ENCODE peak calls at places on chromosomes 1 and 21, in eight cellular contexts. One of them, this sample, is unnamed.

GRCh38 chr1:233440952-233441401 is 113.5 kb downstream of the MAP3K21 start:
- DNase-seq in kidney: no peak
- DNase-seq in A549: peak
- DNase-seq in retinal pigment epithelial cell: peak
- DNase-seq in neural progenitor cell: peak
- DNase-seq in HFF-Myc: peak
- DNase-seq in heart left ventricle: no peak
- DNase-seq in MM.1S: peak
- DNase-seq in this sample: no peak

GRCh38 chr1:246506440-246506784 is 667 bp downstream of the SMYD3 start:
- DNase-seq in kidney: peak
- DNase-seq in A549: no peak
- DNase-seq in retinal pigment epithelial cell: no peak
- DNase-seq in neural progenitor cell: peak
- DNase-seq in HFF-Myc: no peak
- DNase-seq in heart left ventricle: no peak
- DNase-seq in MM.1S: no peak
- DNase-seq in this sample: no peak

GRCh38 chr1:210407207-210407886 is 78.6 kb downstream of the HHAT start:
- DNase-seq in kidney: peak
- DNase-seq in A549: peak
- DNase-seq in retinal pigment epithelial cell: peak
- DNase-seq in neural progenitor cell: peak
- DNase-seq in HFF-Myc: peak
- DNase-seq in heart left ventricle: peak
- DNase-seq in MM.1S: peak
- DNase-seq in this sample: peak

GRCh38 chr1:966135-966602 is at the start of gene PLEKHN1:
- DNase-seq in kidney: no peak
- DNase-seq in A549: peak
- DNase-seq in retinal pigment epithelial cell: no peak
- DNase-seq in neural progenitor cell: no peak
- DNase-seq in HFF-Myc: no peak
- DNase-seq in heart left ventricle: peak
- DNase-seq in MM.1S: peak
- DNase-seq in this sample: no peak

GRCh38 chr1:174158767-174159252 is 510 bp upstream of the RABGAP1L start:
- DNase-seq in kidney: no peak
- DNase-seq in A549: no peak
- DNase-seq in retinal pigment epithelial cell: no peak
- DNase-seq in neural progenitor cell: no peak
- DNase-seq in HFF-Myc: no peak
- DNase-seq in heart left ventricle: no peak
- DNase-seq in MM.1S: peak
- DNase-seq in this sample: no peak

GRCh38 chr21:14630556-14631069 is 84.5 kb upstream of the SAMSN1 start:
- DNase-seq in kidney: no peak
- DNase-seq in A549: no peak
- DNase-seq in retinal pigment epithelial cell: no peak
- DNase-seq in neural progenitor cell: no peak
- DNase-seq in HFF-Myc: no peak
- DNase-seq in heart left ventricle: no peak
- DNase-seq in MM.1S: no peak
- DNase-seq in this sample: no peak

GRCh38 chr1:75127916-75128717 is 6.1 kb upstream of the LHX8 start:
- DNase-seq in kidney: no peak
- DNase-seq in A549: no peak
- DNase-seq in retinal pigment epithelial cell: no peak
- DNase-seq in neural progenitor cell: no peak
- DNase-seq in HFF-Myc: no peak
- DNase-seq in heart left ventricle: no peak
- DNase-seq in MM.1S: no peak
- DNase-seq in this sample: no peak

GRCh38 chr1:235391879-235392278 is 24.7 kb downstream of the TBCE start:
- DNase-seq in kidney: no peak
- DNase-seq in A549: no peak
- DNase-seq in retinal pigment epithelial cell: no peak
- DNase-seq in neural progenitor cell: no peak
- DNase-seq in HFF-Myc: no peak
- DNase-seq in heart left ventricle: no peak
- DNase-seq in MM.1S: no peak
- DNase-seq in this sample: no peak

GRCh38 chr21:38241029-38241740 is 15.6 kb upstream of the KCNJ15 start:
- DNase-seq in kidney: no peak
- DNase-seq in A549: no peak
- DNase-seq in retinal pigment epithelial cell: no peak
- DNase-seq in neural progenitor cell: no peak
- DNase-seq in HFF-Myc: no peak
- DNase-seq in heart left ventricle: peak
- DNase-seq in MM.1S: no peak
- DNase-seq in this sample: no peak

GRCh38 chr21:38240121-38240520 is 16.7 kb upstream of the KCNJ15 start:
- DNase-seq in kidney: no peak
- DNase-seq in A549: no peak
- DNase-seq in retinal pigment epithelial cell: no peak
- DNase-seq in neural progenitor cell: no peak
- DNase-seq in HFF-Myc: no peak
- DNase-seq in heart left ventricle: no peak
- DNase-seq in MM.1S: no peak
- DNase-seq in this sample: no peak

GRCh38 chr21:38234395-38235142 is 22.2 kb upstream of the KCNJ15 start:
- DNase-seq in kidney: no peak
- DNase-seq in A549: no peak
- DNase-seq in retinal pigment epithelial cell: no peak
- DNase-seq in neural progenitor cell: no peak
- DNase-seq in HFF-Myc: no peak
- DNase-seq in heart left ventricle: no peak
- DNase-seq in MM.1S: no peak
- DNase-seq in this sample: no peak

GRCh38 chr21:38242036-38242435 is 14.8 kb upstream of the KCNJ15 start:
- DNase-seq in kidney: no peak
- DNase-seq in A549: no peak
- DNase-seq in retinal pigment epithelial cell: no peak
- DNase-seq in neural progenitor cell: no peak
- DNase-seq in HFF-Myc: no peak
- DNase-seq in heart left ventricle: no peak
- DNase-seq in MM.1S: no peak
- DNase-seq in this sample: no peak

DNA sequence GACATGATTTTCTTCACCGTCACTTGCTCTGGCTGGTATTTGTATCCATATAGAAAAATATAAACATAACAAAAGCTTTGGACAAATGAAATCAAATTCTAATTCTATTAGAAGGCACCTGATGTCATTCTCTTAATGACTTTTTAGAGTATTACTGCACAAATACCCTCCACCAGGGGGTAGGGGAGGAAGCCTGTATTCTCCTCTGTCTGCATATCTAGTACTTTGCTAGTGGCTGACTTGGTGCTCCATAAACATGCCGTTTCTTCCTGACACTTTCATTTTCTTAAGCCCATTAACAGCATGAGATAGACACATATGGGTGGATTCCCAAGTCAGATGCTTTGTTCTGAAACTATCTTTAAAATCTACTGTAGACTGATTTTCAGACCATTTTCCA is 20.6 kb upstream of the KCNJ15 start:
- DNase-seq in kidney: no peak
- DNase-seq in A549: no peak
- DNase-seq in retinal pigment epithelial cell: no peak
- DNase-seq in neural progenitor cell: no peak
- DNase-seq in HFF-Myc: no peak
- DNase-seq in heart left ventricle: no peak
- DNase-seq in MM.1S: peak
- DNase-seq in this sample: no peak
- TF ChIP-seq CTCF in kidney: no peak
- TF ChIP-seq CTCF in A549: no peak
- TF ChIP-seq CTCF in retinal pigment epithelial cell: peak
- TF ChIP-seq CTCF in neural progenitor cell: no peak
- TF ChIP-seq CTCF in HFF-Myc: no peak
- TF ChIP-seq CTCF in heart left ventricle: no peak
- TF ChIP-seq CTCF in MM.1S: peak
- TF ChIP-seq CTCF in this sample: no peak

GRCh38 chr1:27872802-27873665 is 690 bp downstream of the THEMIS2 start:
- DNase-seq in kidney: peak
- DNase-seq in A549: no peak
- DNase-seq in retinal pigment epithelial cell: no peak
- DNase-seq in neural progenitor cell: peak
- DNase-seq in HFF-Myc: no peak
- DNase-seq in heart left ventricle: no peak
- DNase-seq in MM.1S: no peak
- DNase-seq in this sample: no peak

GRCh38 chr1:27872059-27872801 is at the start of gene THEMIS2:
- DNase-seq in kidney: peak
- DNase-seq in A549: no peak
- DNase-seq in retinal pigment epithelial cell: no peak
- DNase-seq in neural progenitor cell: peak
- DNase-seq in HFF-Myc: no peak
- DNase-seq in heart left ventricle: peak
- DNase-seq in MM.1S: peak
- DNase-seq in this sample: no peak

GRCh38 chr1:27869719-27870085 is 2.6 kb upstream of the THEMIS2 start:
- DNase-seq in kidney: peak
- DNase-seq in A549: no peak
- DNase-seq in retinal pigment epithelial cell: no peak
- DNase-seq in neural progenitor cell: no peak
- DNase-seq in HFF-Myc: no peak
- DNase-seq in heart left ventricle: no peak
- DNase-seq in MM.1S: no peak
- DNase-seq in this sample: no peak

GRCh38 chr1:27868556-27868931 is 3.8 kb upstream of the THEMIS2 start:
- DNase-seq in kidney: peak
- DNase-seq in A549: no peak
- DNase-seq in retinal pigment epithelial cell: no peak
- DNase-seq in neural progenitor cell: no peak
- DNase-seq in HFF-Myc: no peak
- DNase-seq in heart left ventricle: no peak
- DNase-seq in MM.1S: no peak
- DNase-seq in this sample: no peak

DNA sequence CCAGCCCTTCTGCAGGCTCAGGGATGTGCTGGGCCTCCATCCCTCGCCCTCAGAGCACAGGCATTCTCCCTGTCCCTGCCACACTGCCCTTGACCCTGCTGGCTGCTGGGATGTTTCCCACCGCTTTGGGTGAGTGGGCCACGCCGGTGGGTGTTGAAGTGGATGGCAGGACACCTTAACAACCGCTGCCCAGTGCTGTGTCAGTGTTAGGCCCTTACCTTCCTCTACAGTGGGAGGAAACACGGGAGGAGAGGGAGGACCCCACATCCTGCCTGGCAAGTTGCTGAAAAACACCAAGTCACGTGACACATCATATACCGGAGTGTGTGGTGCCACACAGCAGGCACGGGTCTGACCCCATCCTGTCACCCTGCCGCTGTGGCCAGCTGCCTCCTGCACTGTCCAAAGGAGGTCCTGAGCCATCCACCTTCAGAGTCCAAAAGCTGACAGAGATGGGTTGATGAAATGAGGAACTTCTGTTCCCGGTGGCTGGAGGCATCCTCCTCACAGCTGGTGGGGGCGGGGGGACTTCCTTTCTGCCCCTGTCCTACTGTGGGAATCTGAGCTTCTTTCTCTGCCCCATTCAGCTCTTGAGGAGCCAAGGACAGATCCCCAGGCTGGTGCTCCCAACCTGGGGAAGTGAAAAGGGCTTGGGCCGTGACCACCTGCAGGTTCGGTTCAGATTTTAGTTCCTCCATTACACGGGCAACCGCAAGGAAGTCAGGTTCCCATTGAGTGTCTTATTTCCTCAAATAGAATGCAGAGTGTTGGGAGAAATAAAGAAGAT is 3.2 kb upstream of the THEMIS2 start:
- DNase-seq in kidney: peak
- DNase-seq in A549: no peak
- DNase-seq in retinal pigment epithelial cell: no peak
- DNase-seq in neural progenitor cell: no peak
- DNase-seq in HFF-Myc: no peak
- DNase-seq in heart left ventricle: no peak
- DNase-seq in MM.1S: peak
- DNase-seq in this sample: no peak
- H3K4me3 ChIP-seq in kidney: no peak
- H3K4me3 ChIP-seq in A549: no peak
- H3K4me3 ChIP-seq in retinal pigment epithelial cell: no peak
- H3K4me3 ChIP-seq in neural progenitor cell: no peak
- H3K4me3 ChIP-seq in HFF-Myc: no peak
- H3K4me3 ChIP-seq in heart left ventricle: no peak
- H3K4me3 ChIP-seq in MM.1S: peak
- H3K4me3 ChIP-seq in this sample: peak

DNA sequence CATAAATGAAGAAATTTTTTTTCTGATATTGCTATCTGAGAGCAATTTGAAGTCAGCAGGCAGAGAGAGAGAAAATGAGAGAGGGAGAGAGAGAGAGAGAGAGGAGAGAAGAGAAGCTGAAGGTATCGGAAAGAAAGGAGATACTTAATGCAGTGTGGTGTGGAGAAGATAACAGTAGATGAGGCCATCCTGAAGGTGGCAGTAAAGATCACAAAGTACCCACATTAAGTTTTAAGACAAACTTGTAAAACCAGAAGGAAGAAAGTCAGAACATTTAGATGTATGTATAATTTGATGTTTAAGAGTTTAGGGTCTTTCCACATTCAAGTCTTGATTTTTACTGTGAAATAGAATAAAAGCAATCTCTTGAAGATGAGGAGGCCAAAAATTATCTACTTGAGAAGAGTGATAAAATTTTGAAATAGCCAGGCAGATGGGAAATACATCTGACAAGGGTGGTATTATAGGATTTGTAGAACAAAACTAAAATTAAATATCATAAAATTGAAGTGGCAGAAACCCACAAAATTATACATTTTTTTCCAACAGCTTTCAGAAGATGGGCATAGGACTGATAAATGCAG is 1753.4 kb downstream of the MRPL39 start:
- DNase-seq in kidney: no peak
- DNase-seq in A549: peak
- DNase-seq in retinal pigment epithelial cell: no peak
- DNase-seq in neural progenitor cell: no peak
- DNase-seq in HFF-Myc: no peak
- DNase-seq in heart left ventricle: no peak
- DNase-seq in MM.1S: peak
- DNase-seq in this sample: no peak
- TF ChIP-seq CTCF in kidney: peak
- TF ChIP-seq CTCF in A549: no peak
- TF ChIP-seq CTCF in retinal pigment epithelial cell: peak
- TF ChIP-seq CTCF in neural progenitor cell: peak
- TF ChIP-seq CTCF in HFF-Myc: no peak
- TF ChIP-seq CTCF in heart left ventricle: peak
- TF ChIP-seq CTCF in MM.1S: peak
- TF ChIP-seq CTCF in this sample: peak

DNA sequence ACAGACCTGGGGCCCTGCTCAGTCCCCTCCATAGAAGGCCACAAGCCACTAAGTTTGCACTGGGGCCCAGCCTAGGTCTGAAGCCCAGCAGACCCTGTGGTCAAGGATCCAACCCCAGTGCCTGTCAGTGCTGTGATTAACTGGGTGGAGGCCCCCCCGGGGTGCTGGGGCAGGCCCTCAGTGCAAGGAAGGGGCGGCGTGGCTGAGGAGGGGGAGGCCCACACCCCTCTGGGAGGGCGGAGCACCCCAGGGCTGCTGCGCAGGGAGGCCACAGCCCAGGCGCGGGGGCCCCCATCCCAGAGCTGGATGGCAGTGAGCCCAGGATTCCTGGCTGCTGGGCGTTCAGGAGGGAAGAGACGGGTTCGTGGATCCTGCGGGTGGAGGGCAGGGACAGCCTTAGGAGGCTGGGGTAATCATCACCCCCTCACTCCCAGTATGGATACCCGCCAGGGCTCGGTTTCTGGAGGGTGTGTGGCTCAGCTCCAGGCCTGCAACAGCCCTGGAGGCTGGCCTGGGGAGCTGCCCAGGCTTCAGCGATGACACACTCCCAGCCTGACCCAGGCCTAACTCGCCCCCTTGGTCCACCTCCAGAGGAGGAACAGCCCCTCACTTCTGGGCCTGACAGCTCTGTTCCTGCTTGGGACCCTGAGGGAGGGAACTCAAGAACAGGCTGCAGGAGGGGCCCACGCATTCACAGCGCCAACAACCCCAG is 884 bp downstream of the GJC2 start:
- DNase-seq in kidney: peak
- DNase-seq in A549: no peak
- DNase-seq in retinal pigment epithelial cell: no peak
- DNase-seq in neural progenitor cell: no peak
- DNase-seq in HFF-Myc: no peak
- DNase-seq in heart left ventricle: peak
- DNase-seq in MM.1S: no peak
- DNase-seq in this sample: no peak
- H3K4me3 ChIP-seq in kidney: no peak
- H3K4me3 ChIP-seq in A549: no peak
- H3K4me3 ChIP-seq in retinal pigment epithelial cell: no peak
- H3K4me3 ChIP-seq in neural progenitor cell: no peak
- H3K4me3 ChIP-seq in HFF-Myc: no peak
- H3K4me3 ChIP-seq in heart left ventricle: peak
- H3K4me3 ChIP-seq in MM.1S: no peak
- H3K4me3 ChIP-seq in this sample: no peak

This sample was measured in GM12864.